ENCODE peak calls at places on chromosomes 16 and 17, in seven cellular contexts. G is pancreas; W is left ventricle myocardium inferior; L is CD8-positive, alpha-beta T cell; V is A549; D is fibroblast of lung; F is aorta. K is an unnamed sample.
A peak's percentile ranks its signal among the peaks of the same experiment; 100 is the strongest.

GRCh38 chr17:11986179-11986938 is 10.9 kb downstream of the ZNF18 start:
- DNase-seq in V (no peak), L (no peak), G (no peak), D (no peak), F (no peak), W (no peak), K (no peak)

GRCh38 chr17:78795241-78795640 is 13.2 kb upstream of the CYTH1 start:
- DNase-seq in D (no peak), V (no peak), L (no peak), G (no peak), W (no peak), F (peak; percentile 28), K (no peak)

GRCh38 chr16:81524382-81524781 is 79.8 kb downstream of the CMIP start:
- DNase-seq in F (no peak), D (no peak), V (no peak), W (no peak), G (peak; percentile 36), L (peak; percentile 84), K (no peak)

GRCh38 chr17:4934173-4934979 is 2.3 kb downstream of the GP1BA start:
- DNase-seq in V (no peak), F (peak; percentile 56), D (peak; percentile 39), G (peak; percentile 73), L (no peak), W (no peak), K (peak; percentile 78)

GRCh38 chr17:46949291-46950174 is 26.6 kb downstream of the GOSR2 start:
- DNase-seq in F (no peak), G (no peak), W (no peak), D (no peak), L (no peak), V (no peak), K (no peak)

GRCh38 chr16:71929048-71929447 is 33.7 kb downstream of the IST1 start:
- DNase-seq in L (no peak), V (no peak), D (peak; percentile 76), W (no peak), G (no peak), F (no peak), K (no peak)

GRCh38 chr17:45785373-45786193 is 1.5 kb downstream of the CRHR1 start:
- DNase-seq in F (no peak), D (no peak), W (no peak), L (no peak), G (no peak), V (no peak), K (no peak)

GRCh38 chr16:5045499-5046115 is 11.9 kb upstream of the NAGPA start:
- DNase-seq in L (no peak), W (no peak), G (no peak), V (no peak), F (no peak), D (no peak), K (no peak)

GRCh38 chr17:63196772-63197335 is 230.8 kb downstream of the TANC2 start:
- DNase-seq in W (no peak), D (no peak), F (no peak), G (no peak), V (no peak), L (no peak), K (no peak)

GRCh38 chr17:72122002-72122310 is 1.1 kb downstream of the SOX9 start:
- DNase-seq in D (peak; percentile 64), F (no peak), V (no peak), G (no peak), L (no peak), W (no peak), K (no peak)

GRCh38 chr17:39084558-39084957 is 66.9 kb downstream of the PLXDC1 start:
- DNase-seq in D (no peak), L (no peak), G (no peak), W (no peak), F (no peak), V (no peak), K (no peak)

GRCh38 chr17:72935984-72936383 is 156.5 kb downstream of the SLC39A11 start:
- DNase-seq in F (no peak), V (no peak), D (no peak), W (no peak), L (no peak), G (no peak), K (no peak)

GRCh38 chr17:50076221-50076590 is 18.9 kb upstream of the PDK2 start:
- DNase-seq in G (no peak), W (no peak), V (no peak), D (no peak), F (no peak), L (no peak), K (no peak)

GRCh38 chr17:36703860-36704266 is 102.5 kb downstream of the MRM1 start:
- DNase-seq in F (no peak), W (peak; percentile 39), V (peak; percentile 22), L (peak; percentile 41), G (peak; percentile 80), D (peak; percentile 22), K (no peak)

GRCh38 chr16:50591209-50591608 is 43.0 kb downstream of the NKD1 start:
- DNase-seq in L (no peak), D (no peak), V (no peak), F (no peak), W (no peak), G (no peak), K (no peak)

GRCh38 chr17:51745993-51746392 is 412.5 kb downstream of the CA10 start:
- DNase-seq in V (peak; percentile 18), L (no peak), W (no peak), G (no peak), D (no peak), F (no peak), K (no peak)

GRCh38 chr16:30567160-30567990 is 4.1 kb downstream of the ZNF688 start:
- DNase-seq in L (peak; percentile 65), W (no peak), F (no peak), V (peak; percentile 32), D (no peak), G (no peak), K (peak; percentile 23)

GRCh38 chr16:51374346-51374745 is 223.3 kb upstream of the SALL1 start:
- DNase-seq in L (no peak), W (no peak), D (peak; percentile 68), F (no peak), G (no peak), V (peak; percentile 20), K (no peak)

GRCh38 chr17:78559749-78560368 is 17.3 kb downstream of the DNAH17 start:
- DNase-seq in L (no peak), V (no peak), F (no peak), G (peak; percentile 68), D (no peak), W (no peak), K (no peak)

GRCh38 chr17:42399121-42399520 is 10.9 kb upstream of the STAT3 start:
- DNase-seq in W (no peak), G (no peak), F (peak; percentile 21), V (no peak), D (no peak), L (no peak), K (no peak)

GRCh38 chr17:17220529-17220928 is 14.4 kb upstream of the PLD6 start:
- DNase-seq in F (no peak), G (no peak), W (no peak), V (no peak), L (no peak), D (no peak), K (no peak)

DNA sequence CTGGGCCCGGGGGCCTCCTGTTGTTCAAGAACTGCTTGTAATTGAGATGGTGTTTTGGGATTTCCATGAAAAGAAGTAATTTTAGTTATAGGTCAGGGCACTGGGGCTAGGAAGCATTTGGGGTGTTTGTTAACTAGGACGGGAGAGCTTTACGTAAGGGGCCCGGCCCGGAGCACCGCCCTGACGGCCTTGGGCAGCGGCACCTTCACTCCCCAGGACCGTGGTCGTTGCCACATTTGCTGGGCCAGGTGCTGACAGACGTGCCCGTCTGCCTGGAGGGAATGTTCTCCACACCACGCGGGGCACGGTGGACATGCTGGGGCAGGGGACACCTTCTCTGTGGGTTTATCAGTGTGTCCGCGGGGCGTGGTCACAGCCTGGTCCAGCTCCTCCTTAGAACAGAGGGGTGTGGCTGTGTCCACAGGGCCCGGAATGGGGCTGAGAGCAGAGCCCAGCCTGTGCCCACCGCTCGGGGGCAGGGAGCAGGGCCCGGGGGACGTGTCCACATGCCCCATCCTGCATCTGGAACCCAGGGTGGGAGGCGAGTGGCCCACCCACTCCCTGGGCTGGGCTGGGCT is 57.7 kb downstream of the BAIAP2 start:
- DNase-seq in D (no peak), W (no peak), L (no peak), F (no peak), G (no peak), V (no peak), K (no peak)
- H3K4me1 ChIP-seq in D (peaks cover 29% of the 10 kb centered on the region), W (peaks cover 19% of the 10 kb centered on the region), L (peaks cover 42% of the 10 kb centered on the region), F (no peaks in the 10 kb centered on the region), G (no peaks in the 10 kb centered on the region), V (peaks cover 62% of the 10 kb centered on the region), K (peaks cover 61% of the 10 kb centered on the region)

GRCh38 chr17:77381185-77381700 is 240.5 kb downstream of the SEC14L1 start:
- DNase-seq in L (no peak), G (no peak), D (no peak), F (no peak), W (no peak), V (no peak), K (no peak)
- H3K4me3 ChIP-seq in L (no peak overlapping the region), G (no peak overlapping the region), D (no peak overlapping the region), F (no peak overlapping the region), W (no peak overlapping the region), V (no peak overlapping the region), K (no peak overlapping the region)

DNA sequence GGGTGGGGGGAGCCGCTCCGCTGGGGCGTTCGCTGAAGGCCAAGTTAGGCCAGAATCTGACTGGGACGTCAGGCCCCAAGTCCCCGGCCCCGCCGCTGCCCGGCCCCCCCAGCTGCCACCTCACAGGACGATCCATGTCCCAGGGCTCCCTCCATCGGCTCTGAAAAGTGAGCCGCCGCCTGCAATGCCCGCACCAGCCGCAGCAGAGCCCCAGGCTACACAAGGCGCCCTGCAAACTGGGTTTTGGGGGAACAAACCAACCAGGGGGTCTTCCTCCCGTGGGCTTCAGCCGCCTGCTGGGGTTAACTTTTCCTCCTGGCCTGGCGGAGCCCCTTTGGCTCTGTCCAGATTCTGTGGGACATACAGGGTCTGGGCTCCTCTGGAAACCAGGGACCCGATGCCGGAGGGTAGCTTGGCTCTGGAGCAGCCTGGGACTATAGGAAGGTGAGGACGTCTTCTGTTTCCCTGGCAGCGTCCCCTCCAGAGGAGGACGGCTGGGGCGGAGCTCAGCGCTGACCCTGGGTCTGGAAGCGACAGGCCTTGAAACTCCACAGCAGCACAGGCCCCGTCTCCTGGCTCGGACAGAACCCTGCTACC is 835 bp downstream of the NME4 start:
- DNase-seq in F (peak; percentile 86), W (peak; percentile 74), V (peak; percentile 86), G (peak; percentile 80), L (peak; percentile 49), D (peak; percentile 73), K (peak; percentile 68)
- H3K27ac ChIP-seq in F (no peak overlapping the region), W (peak overlapping the region; percentile 91), V (peak overlapping the region; percentile 94), G (peak overlapping the region; percentile 55), L (no peak overlapping the region), D (no peak overlapping the region), K (no peak overlapping the region)

DNA sequence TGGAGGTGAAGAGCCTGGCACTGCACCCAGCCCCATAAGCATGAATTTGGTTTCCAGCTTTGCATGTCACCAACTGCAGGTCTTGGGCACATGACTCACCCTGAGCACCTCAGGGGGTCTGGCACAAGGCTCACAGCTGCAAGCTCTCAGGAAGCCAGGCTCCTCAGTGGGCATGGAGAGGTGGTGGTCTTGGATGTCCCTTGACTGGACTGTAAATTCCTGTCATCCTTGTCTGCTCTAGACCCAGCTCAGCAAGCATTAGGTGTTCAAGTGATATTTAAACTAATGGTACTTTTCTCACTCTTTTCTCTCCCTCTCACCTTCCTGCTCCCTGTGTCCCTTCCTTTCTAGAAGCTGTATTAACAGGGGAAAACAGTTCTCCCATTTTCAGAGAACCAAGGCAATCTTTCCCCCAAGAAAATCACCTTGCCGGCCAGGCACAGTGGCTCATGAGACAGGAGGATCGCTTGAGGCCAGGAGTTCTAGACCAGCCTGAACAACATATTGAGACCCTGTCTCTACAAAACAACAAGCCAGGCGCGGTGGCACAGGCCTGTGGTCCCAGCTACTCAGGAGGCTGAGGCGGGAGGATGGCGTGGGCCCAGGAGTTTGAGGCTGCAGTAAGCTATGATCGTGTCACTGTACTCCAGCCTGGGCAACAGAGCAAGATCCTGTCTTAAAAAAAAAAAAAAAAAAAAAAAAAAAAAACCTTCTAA is 5.1 kb upstream of the KIFC3 start:
- DNase-seq in G (no peak), D (no peak), L (no peak), V (peak; percentile 89), F (no peak), W (no peak), K (no peak)
- H3K4me1 ChIP-seq in G (peaks cover 38% of the 10 kb centered on the region), D (peaks cover 12% of the 10 kb centered on the region), L (peaks cover 33% of the 10 kb centered on the region), V (peaks cover 95% of the 10 kb centered on the region), F (no peaks in the 10 kb centered on the region), W (peaks cover 71% of the 10 kb centered on the region), K (peaks cover 30% of the 10 kb centered on the region)

K was measured in left lung.